ENCODE peak calls at places on chromosomes 12 and 14, in five cellular contexts. One of them, this sample, is unnamed.

GRCh38 chr12:77163068-77163810 is 97.9 kb upstream of the E2F7 start:
- DNase-seq in H9: no peak
- DNase-seq in MM.1S: no peak
- DNase-seq in hepatocyte: no peak
- DNase-seq in lower lobe of right lung: no peak
- DNase-seq in this sample: no peak

GRCh38 chr12:57479376-57480115 is at the start of gene ARHGAP9:
- DNase-seq in H9: no peak
- DNase-seq in MM.1S: no peak
- DNase-seq in hepatocyte: no peak
- DNase-seq in lower lobe of right lung: peak; percentile 49
- DNase-seq in this sample: no peak

GRCh38 chr14:100104523-100105300 is 39.5 kb downstream of the EVL start:
- DNase-seq in H9: no peak
- DNase-seq in MM.1S: no peak
- DNase-seq in hepatocyte: no peak
- DNase-seq in lower lobe of right lung: no peak
- DNase-seq in this sample: peak; percentile 51

GRCh38 chr12:75704208-75704607 is 192.8 kb upstream of the KRR1 start:
- DNase-seq in H9: no peak
- DNase-seq in MM.1S: no peak
- DNase-seq in hepatocyte: no peak
- DNase-seq in lower lobe of right lung: no peak
- DNase-seq in this sample: no peak

GRCh38 chr12:111758120-111758561 is 8.6 kb upstream of the ALDH2 start:
- DNase-seq in H9: peak; percentile 54
- DNase-seq in MM.1S: no peak
- DNase-seq in hepatocyte: no peak
- DNase-seq in lower lobe of right lung: peak; percentile 68
- DNase-seq in this sample: no peak

GRCh38 chr12:53300187-53300586 is 692 bp downstream of the MYG1 start:
- DNase-seq in H9: no peak
- DNase-seq in MM.1S: no peak
- DNase-seq in hepatocyte: no peak
- DNase-seq in lower lobe of right lung: no peak
- DNase-seq in this sample: no peak

GRCh38 chr14:91317381-91318313 is 73.1 kb upstream of the GPR68 start:
- DNase-seq in H9: no peak
- DNase-seq in MM.1S: peak; percentile 67
- DNase-seq in hepatocyte: no peak
- DNase-seq in lower lobe of right lung: peak; percentile 91
- DNase-seq in this sample: peak; percentile 94

GRCh38 chr12:75632452-75632851 is 121.0 kb upstream of the KRR1 start:
- DNase-seq in H9: no peak
- DNase-seq in MM.1S: no peak
- DNase-seq in hepatocyte: no peak
- DNase-seq in lower lobe of right lung: no peak
- DNase-seq in this sample: no peak

GRCh38 chr14:28901631-28902030 is 135.0 kb downstream of the FOXG1 start:
- DNase-seq in H9: no peak
- DNase-seq in MM.1S: no peak
- DNase-seq in hepatocyte: no peak
- DNase-seq in lower lobe of right lung: no peak
- DNase-seq in this sample: no peak

GRCh38 chr12:86774841-86775386 is 518.7 kb upstream of the MGAT4C start:
- DNase-seq in H9: no peak
- DNase-seq in MM.1S: no peak
- DNase-seq in hepatocyte: no peak
- DNase-seq in lower lobe of right lung: no peak
- DNase-seq in this sample: no peak

GRCh38 chr12:53805801-53806200 is 54.0 kb upstream of the CISTR start:
- DNase-seq in H9: no peak
- DNase-seq in MM.1S: no peak
- DNase-seq in hepatocyte: no peak
- DNase-seq in lower lobe of right lung: no peak
- DNase-seq in this sample: no peak

GRCh38 chr14:38207830-38208815 is at the start of gene SSTR1:
- DNase-seq in H9: peak; percentile 64
- DNase-seq in MM.1S: no peak
- DNase-seq in hepatocyte: peak; percentile 84
- DNase-seq in lower lobe of right lung: no peak
- DNase-seq in this sample: peak; percentile 61

GRCh38 chr12:124162151-124163110 is 132.5 kb upstream of the RFLNA start:
- DNase-seq in H9: no peak
- DNase-seq in MM.1S: no peak
- DNase-seq in hepatocyte: no peak
- DNase-seq in lower lobe of right lung: no peak
- DNase-seq in this sample: no peak

GRCh38 chr14:95156765-95157194 is 549 bp downstream of the DICER1 start:
- DNase-seq in H9: peak; percentile 30
- DNase-seq in MM.1S: peak; percentile 7
- DNase-seq in hepatocyte: peak; percentile 72
- DNase-seq in lower lobe of right lung: peak; percentile 74
- DNase-seq in this sample: peak; percentile 88

GRCh38 chr12:111467862-111468245 is 62.1 kb downstream of the SH2B3 start:
- DNase-seq in H9: no peak
- DNase-seq in MM.1S: no peak
- DNase-seq in hepatocyte: no peak
- DNase-seq in lower lobe of right lung: no peak
- DNase-seq in this sample: no peak

GRCh38 chr12:1398673-1399072 is 195.7 kb downstream of the FBXL14 start:
- DNase-seq in H9: no peak
- DNase-seq in MM.1S: peak; percentile 29
- DNase-seq in hepatocyte: no peak
- DNase-seq in lower lobe of right lung: no peak
- DNase-seq in this sample: no peak

GRCh38 chr12:76711241-76711640 is 52.7 kb upstream of the ZDHHC17 start:
- DNase-seq in H9: no peak
- DNase-seq in MM.1S: no peak
- DNase-seq in hepatocyte: no peak
- DNase-seq in lower lobe of right lung: no peak
- DNase-seq in this sample: no peak

GRCh38 chr12:98352835-98353234 is 162.6 kb upstream of the TMPO start:
- DNase-seq in H9: no peak
- DNase-seq in MM.1S: no peak
- DNase-seq in hepatocyte: no peak
- DNase-seq in lower lobe of right lung: no peak
- DNase-seq in this sample: no peak

GRCh38 chr14:35438910-35439713 is 34.6 kb upstream of the NFKBIA start:
- DNase-seq in H9: no peak
- DNase-seq in MM.1S: no peak
- DNase-seq in hepatocyte: no peak
- DNase-seq in lower lobe of right lung: no peak
- DNase-seq in this sample: no peak

GRCh38 chr12:105931104-105931503 is 207.7 kb downstream of the NUAK1 start:
- DNase-seq in H9: no peak
- DNase-seq in MM.1S: no peak
- DNase-seq in hepatocyte: no peak
- DNase-seq in lower lobe of right lung: no peak
- DNase-seq in this sample: no peak

GRCh38 chr14:32472512-32473472 is 143.7 kb downstream of the AKAP6 start:
- DNase-seq in H9: no peak
- DNase-seq in MM.1S: no peak
- DNase-seq in hepatocyte: no peak
- DNase-seq in lower lobe of right lung: no peak
- DNase-seq in this sample: no peak

GRCh38 chr12:113242018-113242418 is 20.8 kb downstream of the TPCN1 start:
- DNase-seq in H9: no peak
- DNase-seq in MM.1S: no peak
- DNase-seq in hepatocyte: no peak
- DNase-seq in lower lobe of right lung: peak; percentile 80
- DNase-seq in this sample: peak; percentile 90

GRCh38 chr12:85835417-85835809 is 796 bp downstream of the RASSF9 start:
- DNase-seq in H9: no peak
- DNase-seq in MM.1S: no peak
- DNase-seq in hepatocyte: no peak
- DNase-seq in lower lobe of right lung: no peak
- DNase-seq in this sample: no peak

GRCh38 chr12:40219760-40220159 is 5.0 kb upstream of the LRRK2 start:
- DNase-seq in H9: no peak
- DNase-seq in MM.1S: no peak
- DNase-seq in hepatocyte: no peak
- DNase-seq in lower lobe of right lung: no peak
- DNase-seq in this sample: no peak

GRCh38 chr12:49256274-49256637 is 8.6 kb upstream of the TUBA1C start:
- DNase-seq in H9: no peak
- DNase-seq in MM.1S: no peak
- DNase-seq in hepatocyte: no peak
- DNase-seq in lower lobe of right lung: no peak
- DNase-seq in this sample: no peak

GRCh38 chr12:122659579-122659978 is 43.6 kb downstream of the HCAR2 start:
- DNase-seq in H9: no peak
- DNase-seq in MM.1S: no peak
- DNase-seq in hepatocyte: no peak
- DNase-seq in lower lobe of right lung: no peak
- DNase-seq in this sample: peak; percentile 78

GRCh38 chr12:56146492-56147460 is 5.6 kb upstream of the MYL6B start:
- DNase-seq in H9: no peak
- DNase-seq in MM.1S: no peak
- DNase-seq in hepatocyte: peak; percentile 41
- DNase-seq in lower lobe of right lung: peak; percentile 22
- DNase-seq in this sample: no peak

GRCh38 chr12:75816892-75817291 is 214.7 kb downstream of the PHLDA1 start:
- DNase-seq in H9: no peak
- DNase-seq in MM.1S: peak; percentile 64
- DNase-seq in hepatocyte: no peak
- DNase-seq in lower lobe of right lung: no peak
- DNase-seq in this sample: no peak

DNA sequence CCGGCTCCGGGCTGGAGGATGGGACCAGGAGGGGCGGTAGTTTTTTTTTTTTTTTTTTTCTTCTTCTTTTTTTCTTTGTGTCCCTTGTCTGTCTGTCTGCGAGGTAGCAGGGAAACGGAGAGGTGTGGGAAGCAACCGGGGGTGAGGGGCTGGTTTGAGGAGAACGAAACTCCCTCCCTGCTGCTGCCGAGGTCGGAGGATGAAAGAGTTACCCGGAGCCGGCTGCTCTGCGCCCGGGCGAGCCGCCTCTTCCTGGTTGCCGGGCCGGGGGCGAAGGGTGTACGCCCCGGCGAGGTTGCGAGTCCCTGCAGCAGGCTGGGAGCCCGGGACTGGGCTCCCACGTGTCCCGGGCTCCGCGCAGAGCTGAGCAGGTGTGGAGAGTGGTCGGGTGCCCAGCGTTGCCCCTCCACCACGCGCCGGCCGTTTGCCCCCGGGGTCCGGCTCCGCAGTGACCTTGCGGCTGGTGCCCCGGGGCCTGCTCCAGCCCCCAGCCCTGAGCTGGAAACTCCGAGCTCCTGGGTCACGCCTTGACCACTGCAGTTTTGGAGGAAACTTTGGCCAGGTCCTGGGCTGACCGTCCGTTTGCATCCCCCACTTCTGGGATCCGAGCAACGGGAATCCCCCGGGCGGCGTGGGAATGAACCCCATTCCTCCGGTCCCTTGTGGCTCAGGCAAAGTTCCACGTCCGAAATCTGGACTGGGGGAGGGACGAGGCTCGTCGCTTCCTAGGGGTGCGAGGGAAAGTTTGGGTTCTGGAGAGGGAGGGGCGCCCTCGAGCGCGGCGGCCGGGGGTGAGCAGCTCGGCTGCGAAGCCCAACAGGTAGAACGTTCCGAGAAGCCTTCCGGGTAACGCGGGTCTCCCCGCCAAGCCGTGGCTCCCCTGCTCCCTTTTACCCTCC is 1.2 kb downstream of the CHST11 start:
- DNase-seq in H9: no peak
- DNase-seq in MM.1S: peak; percentile 60
- DNase-seq in hepatocyte: peak; percentile 48
- DNase-seq in lower lobe of right lung: peak; percentile 63
- DNase-seq in this sample: peak; percentile 79
- TF ChIP-seq CTCF in H9: no peak
- TF ChIP-seq CTCF in MM.1S: no peak
- TF ChIP-seq CTCF in hepatocyte: no peak
- TF ChIP-seq CTCF in lower lobe of right lung: no peak
- TF ChIP-seq CTCF in this sample: no peak

GRCh38 chr12:19030180-19030579 is 99.4 kb upstream of the PLEKHA5 start:
- DNase-seq in H9: no peak
- DNase-seq in MM.1S: no peak
- DNase-seq in hepatocyte: no peak
- DNase-seq in lower lobe of right lung: no peak
- DNase-seq in this sample: no peak
- H3K9me3 ChIP-seq in H9: peaks cover 16% of the 10 kb centered on the region
- H3K9me3 ChIP-seq in MM.1S: no peaks in the 10 kb centered on the region
- H3K9me3 ChIP-seq in hepatocyte: no peaks in the 10 kb centered on the region
- H3K9me3 ChIP-seq in lower lobe of right lung: no peaks in the 10 kb centered on the region
- H3K9me3 ChIP-seq in this sample: no peaks in the 10 kb centered on the region

GRCh38 chr12:92574046-92574783 is 128.6 kb upstream of the PLEKHG7 start:
- DNase-seq in H9: peak; percentile 71
- DNase-seq in MM.1S: no peak
- DNase-seq in hepatocyte: no peak
- DNase-seq in lower lobe of right lung: no peak
- DNase-seq in this sample: no peak
- TF ChIP-seq CTCF in H9: peak; percentile 65
- TF ChIP-seq CTCF in MM.1S: peak; percentile 32
- TF ChIP-seq CTCF in hepatocyte: peak; percentile 27
- TF ChIP-seq CTCF in lower lobe of right lung: no peak
- TF ChIP-seq CTCF in this sample: peak; percentile 27

GRCh38 chr14:98888281-98888680 is 383.7 kb downstream of the BCL11B start:
- DNase-seq in H9: no peak
- DNase-seq in MM.1S: no peak
- DNase-seq in hepatocyte: no peak
- DNase-seq in lower lobe of right lung: no peak
- DNase-seq in this sample: no peak

GRCh38 chr14:98886982-98887381 is 385.0 kb downstream of the BCL11B start:
- DNase-seq in H9: no peak
- DNase-seq in MM.1S: no peak
- DNase-seq in hepatocyte: peak; percentile 76
- DNase-seq in lower lobe of right lung: no peak
- DNase-seq in this sample: no peak

GRCh38 chr14:98889836-98890185 is 382.2 kb downstream of the BCL11B start:
- DNase-seq in H9: no peak
- DNase-seq in MM.1S: no peak
- DNase-seq in hepatocyte: no peak
- DNase-seq in lower lobe of right lung: no peak
- DNase-seq in this sample: no peak

GRCh38 chr14:98890556-98891340 is 381.2 kb downstream of the BCL11B start:
- DNase-seq in H9: no peak
- DNase-seq in MM.1S: no peak
- DNase-seq in hepatocyte: peak; percentile 70
- DNase-seq in lower lobe of right lung: no peak
- DNase-seq in this sample: no peak

DNA sequence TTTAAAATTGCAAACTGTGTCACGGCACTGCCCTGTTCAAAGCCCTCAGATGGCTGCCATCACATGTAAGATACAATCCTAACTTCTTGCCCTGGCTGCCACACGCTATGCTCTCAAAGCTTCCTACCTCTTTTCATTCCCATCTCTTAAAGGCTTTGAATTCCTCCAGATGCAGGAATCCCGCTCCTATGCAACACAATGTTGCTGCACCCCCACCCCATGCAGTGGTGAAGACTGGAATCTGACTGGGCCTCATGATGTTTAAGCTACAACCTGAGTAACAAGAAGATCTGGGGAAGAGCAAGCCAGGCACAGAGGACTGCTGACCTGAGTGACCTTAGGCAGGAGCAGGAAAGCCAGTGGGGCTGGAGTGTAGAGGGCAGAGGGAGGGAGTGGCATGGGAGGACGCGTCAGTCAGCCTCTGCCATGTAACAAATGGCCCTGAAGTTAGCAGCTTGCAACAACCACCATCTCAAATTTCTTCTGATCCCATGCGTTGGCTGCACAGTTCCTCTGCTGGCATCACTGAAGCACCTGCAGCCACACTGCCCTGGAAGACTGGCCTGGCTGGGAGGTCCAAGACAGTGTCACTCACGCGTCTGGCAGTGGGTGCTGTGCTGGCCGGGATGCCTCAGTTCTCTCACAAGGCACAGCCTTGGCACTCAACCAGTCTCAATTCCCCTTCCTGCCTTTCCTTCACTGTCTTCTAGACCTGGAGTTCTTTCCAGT is 382.7 kb downstream of the BCL11B start:
- DNase-seq in H9: no peak
- DNase-seq in MM.1S: no peak
- DNase-seq in hepatocyte: no peak
- DNase-seq in lower lobe of right lung: no peak
- DNase-seq in this sample: no peak
- H3K9me3 ChIP-seq in H9: no peaks in the 10 kb centered on the region
- H3K9me3 ChIP-seq in MM.1S: no peaks in the 10 kb centered on the region
- H3K9me3 ChIP-seq in hepatocyte: no peaks in the 10 kb centered on the region
- H3K9me3 ChIP-seq in lower lobe of right lung: no peaks in the 10 kb centered on the region
- H3K9me3 ChIP-seq in this sample: no peaks in the 10 kb centered on the region